ENCODE peak calls at places on chromosomes 4 and X, in nine cellular contexts. One of them, this sample, is unnamed.

GRCh38 chr4:119729815-119730643 is 101.4 kb upstream of the PDE5A start:
- DNase-seq in fibroblast of gingiva: peak
- DNase-seq in D721Med: no peak
- DNase-seq in M059J: peak
- DNase-seq in GM23338: no peak
- DNase-seq in neuronal stem cell: no peak
- DNase-seq in neural crest cell: no peak
- DNase-seq in adipocyte: peak
- DNase-seq in AG08395: peak
- DNase-seq in this sample: no peak

GRCh38 chrX:681989-682388 is 51.4 kb downstream of the SHOX start:
- DNase-seq in fibroblast of gingiva: no peak
- DNase-seq in D721Med: no peak
- DNase-seq in M059J: no peak
- DNase-seq in GM23338: no peak
- DNase-seq in neuronal stem cell: no peak
- DNase-seq in neural crest cell: no peak
- DNase-seq in adipocyte: no peak
- DNase-seq in AG08395: no peak
- DNase-seq in this sample: no peak

GRCh38 chr4:109559625-109559982 is 442 bp upstream of the MCUB start:
- DNase-seq in fibroblast of gingiva: no peak
- DNase-seq in D721Med: no peak
- DNase-seq in M059J: no peak
- DNase-seq in GM23338: peak
- DNase-seq in neuronal stem cell: no peak
- DNase-seq in neural crest cell: no peak
- DNase-seq in adipocyte: peak
- DNase-seq in AG08395: peak
- DNase-seq in this sample: peak

GRCh38 chr4:80173387-80173786 is 23.9 kb upstream of the PRDM8 start:
- DNase-seq in fibroblast of gingiva: peak
- DNase-seq in D721Med: no peak
- DNase-seq in M059J: peak
- DNase-seq in GM23338: no peak
- DNase-seq in neuronal stem cell: no peak
- DNase-seq in neural crest cell: no peak
- DNase-seq in adipocyte: peak
- DNase-seq in AG08395: peak
- DNase-seq in this sample: no peak

GRCh38 chr4:90904018-90904417 is 776.8 kb downstream of the CCSER1 start:
- DNase-seq in fibroblast of gingiva: no peak
- DNase-seq in D721Med: no peak
- DNase-seq in M059J: no peak
- DNase-seq in GM23338: peak
- DNase-seq in neuronal stem cell: no peak
- DNase-seq in neural crest cell: no peak
- DNase-seq in adipocyte: no peak
- DNase-seq in AG08395: no peak
- DNase-seq in this sample: no peak

GRCh38 chr4:74092957-74093356 is 6.0 kb downstream of the CXCL2 start:
- DNase-seq in fibroblast of gingiva: no peak
- DNase-seq in D721Med: no peak
- DNase-seq in M059J: no peak
- DNase-seq in GM23338: no peak
- DNase-seq in neuronal stem cell: no peak
- DNase-seq in neural crest cell: no peak
- DNase-seq in adipocyte: no peak
- DNase-seq in AG08395: no peak
- DNase-seq in this sample: no peak

GRCh38 chr4:165606465-165607205 is 227.8 kb downstream of the CPE start:
- DNase-seq in fibroblast of gingiva: no peak
- DNase-seq in D721Med: no peak
- DNase-seq in M059J: no peak
- DNase-seq in GM23338: no peak
- DNase-seq in neuronal stem cell: no peak
- DNase-seq in neural crest cell: no peak
- DNase-seq in adipocyte: no peak
- DNase-seq in AG08395: no peak
- DNase-seq in this sample: no peak

GRCh38 chrX:40318796-40319195 is 221.0 kb upstream of the BCOR start:
- DNase-seq in fibroblast of gingiva: no peak
- DNase-seq in D721Med: no peak
- DNase-seq in M059J: no peak
- DNase-seq in GM23338: no peak
- DNase-seq in neuronal stem cell: no peak
- DNase-seq in neural crest cell: no peak
- DNase-seq in adipocyte: no peak
- DNase-seq in AG08395: no peak
- DNase-seq in this sample: no peak

GRCh38 chrX:153384390-153384789 is 16.8 kb downstream of the PNMA6E start:
- DNase-seq in fibroblast of gingiva: no peak
- DNase-seq in D721Med: no peak
- DNase-seq in M059J: no peak
- DNase-seq in GM23338: no peak
- DNase-seq in neuronal stem cell: no peak
- DNase-seq in neural crest cell: no peak
- DNase-seq in adipocyte: no peak
- DNase-seq in AG08395: no peak
- DNase-seq in this sample: no peak

GRCh38 chr4:134650461-134650860 is 448.9 kb upstream of the PABPC4L start:
- DNase-seq in fibroblast of gingiva: no peak
- DNase-seq in D721Med: no peak
- DNase-seq in M059J: no peak
- DNase-seq in GM23338: no peak
- DNase-seq in neuronal stem cell: no peak
- DNase-seq in neural crest cell: no peak
- DNase-seq in adipocyte: peak
- DNase-seq in AG08395: no peak
- DNase-seq in this sample: no peak

GRCh38 chr4:124980276-124980752 is 267.8 kb upstream of the ANKRD50 start:
- DNase-seq in fibroblast of gingiva: no peak
- DNase-seq in D721Med: no peak
- DNase-seq in M059J: peak
- DNase-seq in GM23338: no peak
- DNase-seq in neuronal stem cell: no peak
- DNase-seq in neural crest cell: no peak
- DNase-seq in adipocyte: no peak
- DNase-seq in AG08395: peak
- DNase-seq in this sample: no peak

GRCh38 chr4:93719552-93719951 is 109.0 kb upstream of the ATOH1 start:
- DNase-seq in fibroblast of gingiva: no peak
- DNase-seq in D721Med: no peak
- DNase-seq in M059J: no peak
- DNase-seq in GM23338: no peak
- DNase-seq in neuronal stem cell: no peak
- DNase-seq in neural crest cell: no peak
- DNase-seq in adipocyte: no peak
- DNase-seq in AG08395: no peak
- DNase-seq in this sample: no peak

GRCh38 chrX:96182366-96182765 is 502.3 kb upstream of the DIAPH2 start:
- DNase-seq in fibroblast of gingiva: peak
- DNase-seq in D721Med: no peak
- DNase-seq in M059J: no peak
- DNase-seq in GM23338: peak
- DNase-seq in neuronal stem cell: no peak
- DNase-seq in neural crest cell: peak
- DNase-seq in adipocyte: no peak
- DNase-seq in AG08395: no peak
- DNase-seq in this sample: no peak

GRCh38 chrX:133542476-133542875 is 127.2 kb upstream of the GPC4 start:
- DNase-seq in fibroblast of gingiva: peak
- DNase-seq in D721Med: no peak
- DNase-seq in M059J: no peak
- DNase-seq in GM23338: no peak
- DNase-seq in neuronal stem cell: no peak
- DNase-seq in neural crest cell: no peak
- DNase-seq in adipocyte: peak
- DNase-seq in AG08395: no peak
- DNase-seq in this sample: no peak

GRCh38 chr4:136748777-136749176 is 783.5 kb downstream of the PCDH18 start:
- DNase-seq in fibroblast of gingiva: peak
- DNase-seq in D721Med: no peak
- DNase-seq in M059J: no peak
- DNase-seq in GM23338: no peak
- DNase-seq in neuronal stem cell: no peak
- DNase-seq in neural crest cell: no peak
- DNase-seq in adipocyte: no peak
- DNase-seq in AG08395: no peak
- DNase-seq in this sample: no peak

GRCh38 chr4:100641326-100641725 is 123.5 kb upstream of the EMCN start:
- DNase-seq in fibroblast of gingiva: no peak
- DNase-seq in D721Med: no peak
- DNase-seq in M059J: no peak
- DNase-seq in GM23338: no peak
- DNase-seq in neuronal stem cell: no peak
- DNase-seq in neural crest cell: no peak
- DNase-seq in adipocyte: no peak
- DNase-seq in AG08395: no peak
- DNase-seq in this sample: no peak

GRCh38 chr4:183873389-183874185 is 31.5 kb upstream of the STOX2 start:
- DNase-seq in fibroblast of gingiva: no peak
- DNase-seq in D721Med: no peak
- DNase-seq in M059J: no peak
- DNase-seq in GM23338: no peak
- DNase-seq in neuronal stem cell: no peak
- DNase-seq in neural crest cell: no peak
- DNase-seq in adipocyte: no peak
- DNase-seq in AG08395: no peak
- DNase-seq in this sample: no peak

GRCh38 chr4:184080674-184081073 is 137.0 kb downstream of the ENPP6 start:
- DNase-seq in fibroblast of gingiva: no peak
- DNase-seq in D721Med: no peak
- DNase-seq in M059J: no peak
- DNase-seq in GM23338: no peak
- DNase-seq in neuronal stem cell: no peak
- DNase-seq in neural crest cell: no peak
- DNase-seq in adipocyte: no peak
- DNase-seq in AG08395: no peak
- DNase-seq in this sample: no peak

GRCh38 chr4:95540227-95540626 is 8.5 kb downstream of the UNC5C start:
- DNase-seq in fibroblast of gingiva: no peak
- DNase-seq in D721Med: no peak
- DNase-seq in M059J: no peak
- DNase-seq in GM23338: no peak
- DNase-seq in neuronal stem cell: no peak
- DNase-seq in neural crest cell: no peak
- DNase-seq in adipocyte: no peak
- DNase-seq in AG08395: no peak
- DNase-seq in this sample: no peak

GRCh38 chr4:7061815-7062214 is 6.0 kb downstream of the GRPEL1 start:
- DNase-seq in fibroblast of gingiva: no peak
- DNase-seq in D721Med: no peak
- DNase-seq in M059J: no peak
- DNase-seq in GM23338: no peak
- DNase-seq in neuronal stem cell: no peak
- DNase-seq in neural crest cell: no peak
- DNase-seq in adipocyte: no peak
- DNase-seq in AG08395: no peak
- DNase-seq in this sample: no peak